ENCODE peak calls at places on chromosomes 12 and 14, in five cellular contexts. T is BE2C; H is stimulated activated CD8-positive, alpha-beta memory T cell treated with anti-CD3 and anti-CD28 coated beads, Interleukin-15, amount 100 ng/mL, for 48 hours; Y is stimulated activated CD4-positive, alpha-beta T cell treated with anti-CD3 and anti-CD28 coated beads, Interleukin-1b, Interleukin-23, amount 100 ng/mL, for 1 hour; R is MM.1S. P is an unnamed sample.

GRCh38 chr12:53867216-53868012 is 71.2 kb upstream of the HOXC13 start:
- DNase-seq in H (no peak), R (no peak), Y (no peak), T (no peak), P (no peak)

GRCh38 chr14:52312872-52313492 is 1.1 kb upstream of the PTGER2 start:
- DNase-seq in Y (no peak), T (no peak), H (no peak), R (no peak), P (no peak)

GRCh38 chr12:121960541-121960940 is 42.1 kb downstream of the CFAP251 start:
- DNase-seq in Y (no peak), T (no peak), H (no peak), R (no peak), P (no peak)

GRCh38 chr14:22226381-22226780 is 362.6 kb downstream of the DAD1 start:
- DNase-seq in T (no peak), Y (no peak), H (no peak), R (no peak), P (no peak)

GRCh38 chr12:94563261-94563660 is 87.1 kb downstream of the TMCC3 start:
- DNase-seq in R (no peak), T (no peak), H (no peak), Y (no peak), P (no peak)

GRCh38 chr14:63426838-63427237 is 108.1 kb upstream of the GPHB5 start:
- DNase-seq in H (no peak), Y (no peak), T (no peak), R (no peak), P (no peak)

GRCh38 chr12:92136883-92137582 is 8.6 kb downstream of the BTG1 start:
- DNase-seq in H (no peak), T (no peak), R (peak), Y (no peak), P (no peak)

GRCh38 chr14:98293527-98293926 is 978.5 kb downstream of the BCL11B start:
- DNase-seq in T (no peak), Y (no peak), R (no peak), H (no peak), P (no peak)

GRCh38 chr12:114174326-114174725 is 208.2 kb upstream of the RBM19 start:
- DNase-seq in T (no peak), H (no peak), R (no peak), Y (no peak), P (no peak)

GRCh38 chr12:115002434-115002833 is 318.5 kb upstream of the TBX3 start:
- DNase-seq in R (no peak), T (peak), H (no peak), Y (no peak), P (no peak)

GRCh38 chr14:57066887-57067513 is 201.7 kb downstream of the EXOC5 start:
- DNase-seq in H (no peak), R (peak), Y (peak), T (peak), P (peak)

GRCh38 chr14:59101441-59101840 is 87.0 kb upstream of the DAAM1 start:
- DNase-seq in Y (no peak), T (no peak), R (no peak), H (no peak), P (no peak)

GRCh38 chr12:40016960-40017359 is 88.9 kb downstream of the SLC2A13 start:
- DNase-seq in H (no peak), Y (no peak), T (no peak), R (no peak), P (no peak)

GRCh38 chr12:1534708-1535107 is 59.7 kb downstream of the FBXL14 start:
- DNase-seq in Y (no peak), R (peak), H (no peak), T (no peak), P (no peak)

GRCh38 chr12:115374480-115375187 is 690.7 kb upstream of the TBX3 start:
- DNase-seq in R (no peak), H (no peak), Y (no peak), T (no peak), P (no peak)